ENCODE peak calls at places on chromosome 17, in six cellular contexts. Z is ecto neural progenitor cell, J is head of caudate nucleus, D is NCI-H2029, K is ascending aorta, E is mucosa of descending colon. I is an unnamed sample.

GRCh38 chr17:61809816-61810392 is 53.4 kb downstream of the BRIP1 start:
- DNase-seq in E (no peak), D (no peak), K (no peak), Z (no peak), J (no peak), I (no peak)

GRCh38 chr17:59298512-59298911 is 32.9 kb upstream of the YPEL2 start:
- DNase-seq in D (no peak), E (no peak), Z (no peak), K (no peak), J (no peak), I (no peak)

GRCh38 chr17:3955373-3955978 is 8.8 kb downstream of the ATP2A3 start:
- DNase-seq in J (no peak), Z (no peak), K (no peak), E (no peak), D (no peak), I (no peak)

GRCh38 chr17:73209436-73209835 is 16.6 kb downstream of the COG1 start:
- DNase-seq in Z (no peak), J (no peak), D (no peak), K (peak; percentile 52), E (no peak), I (no peak)

GRCh38 chr17:64984776-64985521 is 65.7 kb upstream of the LRRC37A3 start:
- DNase-seq in E (no peak), Z (peak; percentile 32), K (no peak), J (no peak), D (no peak), I (peak; percentile 88)

GRCh38 chr17:41013606-41014005 is 4.7 kb upstream of the KRTAP3-1 start:
- DNase-seq in E (no peak), K (no peak), D (peak; percentile 63), J (no peak), Z (no peak), I (no peak)

GRCh38 chr17:35586569-35587073 is 501 bp upstream of the AP2B1 start:
- DNase-seq in K (no peak), D (no peak), J (no peak), Z (no peak), E (no peak), I (no peak)

GRCh38 chr17:38415250-38416194 is 12.7 kb upstream of the ARHGAP23 start:
- DNase-seq in E (no peak), Z (peak; percentile 67), J (peak; percentile 46), K (no peak), D (peak; percentile 85), I (peak; percentile 86)

GRCh38 chr17:41785091-41785875 is 1.2 kb downstream of the JUP start:
- DNase-seq in E (peak; percentile 60), D (no peak), K (no peak), Z (peak; percentile 87), J (no peak), I (no peak)

GRCh38 chr17:18261146-18261515 is 669 bp downstream of the MIEF2 start:
- DNase-seq in E (peak; percentile 64), K (peak; percentile 90), D (no peak), J (peak; percentile 55), Z (peak; percentile 68), I (no peak)

GRCh38 chr17:12959441-12959840 is 58.4 kb downstream of the ELAC2 start:
- DNase-seq in E (no peak), K (no peak), D (no peak), Z (no peak), J (no peak), I (no peak)

GRCh38 chr17:36183811-36184765 is 7.7 kb upstream of the TBC1D3B start:
- DNase-seq in E (peak; percentile 16), K (no peak), Z (peak; percentile 54), D (no peak), J (no peak), I (no peak)

GRCh38 chr17:62064791-62065563 is at the start of gene MED13:
- DNase-seq in J (peak; percentile 46), E (peak; percentile 81), D (no peak), K (peak; percentile 82), Z (peak; percentile 85), I (no peak)

GRCh38 chr17:80847506-80848230 is 144.0 kb upstream of the CHMP6 start:
- DNase-seq in E (peak; percentile 84), D (no peak), J (no peak), K (peak; percentile 49), Z (no peak), I (no peak)

GRCh38 chr17:16931318-16932060 is 40.4 kb downstream of the TNFRSF13B start:
- DNase-seq in Z (no peak), E (no peak), K (no peak), D (no peak), J (no peak), I (no peak)

GRCh38 chr17:2214887-2215615 is 88.5 kb downstream of the SMG6 start:
- DNase-seq in E (no peak), K (peak; percentile 89), D (no peak), J (no peak), Z (peak; percentile 45), I (peak; percentile 44)

GRCh38 chr17:48893646-48894508 is 1.3 kb downstream of the ATP5MC1 start:
- DNase-seq in E (no peak), Z (no peak), D (no peak), K (no peak), J (no peak), I (no peak)

GRCh38 chr17:46013502-46014165 is 14.6 kb downstream of the STH start:
- DNase-seq in K (no peak), D (no peak), Z (no peak), J (no peak), E (no peak), I (no peak)

GRCh38 chr17:61126476-61127240 is 273.0 kb upstream of the TBX2 start:
- DNase-seq in Z (no peak), D (no peak), K (no peak), E (no peak), J (no peak), I (no peak)

GRCh38 chr17:2571523-2572303 is 21.7 kb upstream of the PAFAH1B1 start:
- DNase-seq in E (no peak), D (no peak), J (no peak), Z (no peak), K (no peak), I (no peak)

GRCh38 chr17:6752068-6752909 is 3.6 kb upstream of the XAF1 start:
- DNase-seq in Z (no peak), E (no peak), D (no peak), K (peak; percentile 85), J (peak; percentile 18), I (no peak)

GRCh38 chr17:31488982-31489294 is 97.5 kb downstream of the RAB11FIP4 start:
- DNase-seq in Z (no peak), K (no peak), E (no peak), J (no peak), D (no peak), I (no peak)

GRCh38 chr17:33220031-33220430 is 73.1 kb downstream of the ASIC2 start:
- DNase-seq in K (no peak), J (no peak), E (no peak), D (no peak), Z (no peak), I (no peak)

GRCh38 chr17:3693829-3694231 is 2.1 kb downstream of the P2RX5 start:
- DNase-seq in K (no peak), D (no peak), J (no peak), E (no peak), Z (no peak), I (no peak)

GRCh38 chr17:37791434-37791833 is 46.6 kb upstream of the HNF1B start:
- DNase-seq in E (no peak), Z (peak; percentile 45), J (no peak), D (no peak), K (no peak), I (peak; percentile 70)

GRCh38 chr17:30391534-30391933 is 12.8 kb downstream of the CPD start:
- DNase-seq in K (no peak), Z (no peak), J (no peak), D (no peak), E (no peak), I (no peak)

GRCh38 chr17:30933966-30934365 is 12.2 kb downstream of the ADAP2 start:
- DNase-seq in Z (no peak), K (no peak), J (no peak), E (no peak), D (no peak), I (no peak)

GRCh38 chr17:47605006-47605405 is 44.7 kb upstream of the KPNB1 start:
- DNase-seq in J (no peak), D (no peak), Z (no peak), K (no peak), E (no peak), I (no peak)

GRCh38 chr17:70074236-70074830 is 692 bp upstream of the KCNJ16 start:
- DNase-seq in Z (no peak), K (no peak), J (no peak), E (no peak), D (no peak), I (no peak)

GRCh38 chr17:71978435-71978834 is 142.4 kb upstream of the SOX9 start:
- DNase-seq in Z (no peak), K (no peak), J (no peak), E (no peak), D (no peak), I (no peak)

GRCh38 chr17:28372203-28372944 is 880 bp downstream of the SARM1 start:
- DNase-seq in J (peak; percentile 53), K (no peak), D (no peak), E (no peak), Z (no peak), I (no peak)

GRCh38 chr17:82367724-82368524 is 3.6 kb upstream of the UTS2R start:
- DNase-seq in K (no peak), D (peak; percentile 17), E (no peak), Z (no peak), J (no peak), I (peak; percentile 96)

GRCh38 chr17:42405963-42406495 is 17.0 kb downstream of the CAVIN1 start:
- DNase-seq in E (peak; percentile 93), D (peak; percentile 57), J (peak; percentile 75), Z (peak; percentile 93), K (peak; percentile 91), I (peak; percentile 79)

I was measured in Jurkat, Clone E6-1.